ENCODE peak calls at places on chromosome 7, in nine cellular contexts. X is pons; S is MCF 10A; F is NCI-H1930; Y is left cardiac atrium; E is CD4-positive, CD25-positive, alpha-beta regulatory T cell; B is NT2/D1; W is uterus; G is RWPE1. J is an unnamed sample.

GRCh38 chr7:139169816-139170215 is 60.3 kb upstream of the ZC3HAV1 start:
- DNase-seq in F (no peak), B (no peak), S (no peak), Y (no peak), W (no peak), E (no peak), G (no peak), X (no peak), J (no peak)

GRCh38 chr7:94069154-94069739 is 65.1 kb upstream of the BET1 start:
- DNase-seq in Y (no peak), G (no peak), W (no peak), S (no peak), B (no peak), F (no peak), E (no peak), X (no peak), J (no peak)

GRCh38 chr7:48109848-48110663 is 21.0 kb downstream of the UPP1 start:
- DNase-seq in F (peak; percentile 47), Y (peak; percentile 72), G (peak; percentile 88), W (peak; percentile 77), E (peak; percentile 85), X (peak; percentile 46), S (peak; percentile 78), B (peak; percentile 74), J (peak; percentile 36)

GRCh38 chr7:45978010-45978681 is 57.1 kb upstream of the IGFBP3 start:
- DNase-seq in E (no peak), G (peak; percentile 95), X (peak; percentile 4), S (peak; percentile 93), Y (peak; percentile 36), B (peak; percentile 71), F (no peak), W (peak; percentile 55), J (peak; percentile 44)

GRCh38 chr7:132604090-132604489 is 27.8 kb upstream of the PLXNA4 start:
- DNase-seq in S (no peak), X (no peak), G (no peak), B (no peak), F (no peak), Y (no peak), E (no peak), W (no peak), J (no peak)

GRCh38 chr7:148915211-148915610 is 31.1 kb upstream of the EZH2 start:
- DNase-seq in X (no peak), B (no peak), F (no peak), E (no peak), G (no peak), W (no peak), Y (no peak), S (no peak), J (no peak)

GRCh38 chr7:151759591-151760042 is 117.3 kb downstream of the PRKAG2 start:
- DNase-seq in X (no peak), F (peak; percentile 39), W (peak; percentile 57), B (peak; percentile 60), E (peak; percentile 51), G (peak; percentile 66), S (peak; percentile 78), Y (peak; percentile 65), J (peak; percentile 31)

GRCh38 chr7:150955519-150956394 is 22.4 kb downstream of the KCNH2 start:
- DNase-seq in S (no peak), E (no peak), F (no peak), X (no peak), G (no peak), W (peak; percentile 83), B (no peak), Y (peak; percentile 65), J (no peak)

GRCh38 chr7:102432476-102433318 is 678 bp upstream of the ORAI2 start:
- DNase-seq in Y (no peak), S (no peak), B (no peak), F (no peak), G (no peak), E (no peak), W (no peak), X (no peak), J (no peak)

GRCh38 chr7:133052357-133052756 is 29.5 kb downstream of the CHCHD3 start:
- DNase-seq in E (no peak), F (no peak), S (no peak), Y (no peak), G (no peak), B (no peak), W (no peak), X (no peak), J (no peak)

GRCh38 chr7:140229591-140230516 is 53.1 kb upstream of the KDM7A start:
- DNase-seq in Y (peak; percentile 28), E (peak; percentile 82), G (no peak), B (no peak), F (no peak), W (no peak), S (no peak), X (no peak), J (peak; percentile 20)

GRCh38 chr7:193538-194256 is 1.3 kb downstream of the FAM20C start:
- DNase-seq in S (peak; percentile 18), B (no peak), W (no peak), E (no peak), Y (no peak), G (peak; percentile 44), F (no peak), X (no peak), J (no peak)

GRCh38 chr7:137818036-137818435 is 28.7 kb downstream of the DGKI start:
- DNase-seq in X (no peak), G (no peak), Y (no peak), B (no peak), S (peak; percentile 17), W (no peak), E (no peak), F (no peak), J (no peak)

GRCh38 chr7:142445019-142445686 is 187.3 kb upstream of the PRSS58 start:
- DNase-seq in F (no peak), W (no peak), E (peak; percentile 32), G (no peak), X (no peak), Y (no peak), S (no peak), B (peak; percentile 16), J (no peak)

GRCh38 chr7:30468791-30469190 is 9.8 kb downstream of the NOD1 start:
- DNase-seq in B (no peak), S (no peak), Y (peak; percentile 61), X (no peak), W (peak; percentile 57), E (no peak), G (no peak), F (no peak), J (no peak)

GRCh38 chr7:3239291-3239691 is 61.8 kb upstream of the SDK1 start:
- DNase-seq in E (no peak), Y (no peak), G (no peak), B (no peak), S (no peak), W (no peak), X (peak; percentile 24), F (no peak), J (no peak)

GRCh38 chr7:12802070-12802469 is 114.6 kb downstream of the ARL4A start:
- DNase-seq in S (peak; percentile 37), G (peak; percentile 26), E (no peak), F (no peak), W (no peak), Y (no peak), X (no peak), B (no peak), J (no peak)

GRCh38 chr7:139886899-139887298 is 57.8 kb downstream of the TBXAS1 start:
- DNase-seq in X (no peak), F (no peak), G (no peak), S (no peak), B (no peak), W (no peak), Y (no peak), E (no peak), J (no peak)

GRCh38 chr7:35519971-35520809 is 174.7 kb downstream of the HERPUD2 start:
- DNase-seq in G (peak; percentile 81), E (peak; percentile 51), X (peak; percentile 68), Y (peak; percentile 89), W (peak; percentile 55), S (peak; percentile 84), F (peak; percentile 22), B (peak; percentile 74), J (peak; percentile 38)

GRCh38 chr7:39589323-39590111 is 23.3 kb downstream of the YAE1 start:
- DNase-seq in Y (no peak), X (peak; percentile 20), G (no peak), S (peak; percentile 86), W (no peak), E (peak; percentile 50), B (peak; percentile 95), F (peak; percentile 72), J (no peak)

GRCh38 chr7:130912086-130912909 is 178.3 kb upstream of the KLF14 start:
- DNase-seq in B (no peak), E (no peak), X (no peak), F (no peak), W (no peak), G (no peak), Y (no peak), S (peak; percentile 80), J (no peak)

GRCh38 chr7:21912931-21913780 is 32.5 kb downstream of the CDCA7L start:
- DNase-seq in S (no peak), Y (no peak), G (no peak), E (no peak), W (no peak), X (no peak), F (no peak), B (no peak), J (no peak)

GRCh38 chr7:99224263-99224947 is 16.5 kb upstream of the KPNA7 start:
- DNase-seq in S (peak; percentile 96), F (no peak), E (no peak), Y (peak; percentile 24), G (peak; percentile 94), X (no peak), W (no peak), B (no peak), J (peak; percentile 39)

GRCh38 chr7:69414555-69414954 is 183.7 kb upstream of the AUTS2 start:
- DNase-seq in W (no peak), S (no peak), Y (no peak), F (no peak), G (no peak), B (no peak), E (no peak), X (no peak), J (no peak)

GRCh38 chr7:129557686-129558481 is 53.6 kb upstream of the NRF1 start:
- DNase-seq in S (no peak), F (no peak), X (no peak), W (no peak), G (no peak), E (no peak), B (no peak), Y (no peak), J (no peak)

GRCh38 chr7:36040679-36041078 is 112.4 kb upstream of the EEPD1 start:
- DNase-seq in W (no peak), Y (no peak), B (no peak), S (no peak), E (no peak), F (no peak), X (no peak), G (no peak), J (no peak)

J was measured in NCI-H2029.